ENCODE peak calls at places on chromosome 7, in eight cellular contexts. X, T, R, F, A, V, Z and G are unnamed samples.

GRCh38 chr7:124811341-124811740 is 45.7 kb upstream of the GPR37 start:
- DNase-seq in X (no peak), T (no peak), R (no peak), F (no peak), A (no peak), V (no peak), Z (no peak), G (no peak)

GRCh38 chr7:98627062-98627790 is 10.1 kb downstream of the NPTX2 start:
- DNase-seq in X (no peak), T (no peak), R (no peak), F (no peak), A (no peak), V (no peak), Z (peak; percentile 16), G (no peak)

GRCh38 chr7:102044984-102045673 is 227.7 kb downstream of the CUX1 start:
- DNase-seq in X (peak; percentile 86), T (peak; percentile 32), R (peak; percentile 90), F (peak; percentile 78), A (peak; percentile 90), V (no peak), Z (peak; percentile 37), G (no peak)

GRCh38 chr7:110839866-110840265 is 251.1 kb upstream of the LRRN3 start:
- DNase-seq in X (no peak), T (peak; percentile 29), R (peak; percentile 74), F (peak; percentile 20), A (peak; percentile 83), V (no peak), Z (no peak), G (no peak)

GRCh38 chr7:67631496-67631895 is 634.9 kb downstream of the TYW1 start:
- DNase-seq in X (no peak), T (peak; percentile 17), R (no peak), F (no peak), A (no peak), V (no peak), Z (no peak), G (no peak)

GRCh38 chr7:137642467-137642866 is 204.3 kb downstream of the DGKI start:
- DNase-seq in X (peak; percentile 93), T (no peak), R (no peak), F (no peak), A (no peak), V (no peak), Z (no peak), G (no peak)

GRCh38 chr7:44497151-44498013 is 6.9 kb upstream of the NUDCD3 start:
- DNase-seq in X (no peak), T (no peak), R (no peak), F (no peak), A (no peak), V (no peak), Z (no peak), G (no peak)

GRCh38 chr7:87128883-87129282 is 23.4 kb upstream of the DMTF1 start:
- DNase-seq in X (no peak), T (no peak), R (no peak), F (no peak), A (no peak), V (no peak), Z (no peak), G (no peak)

GRCh38 chr7:134763960-134764359 is 15.5 kb upstream of the CALD1 start:
- DNase-seq in X (no peak), T (no peak), R (no peak), F (no peak), A (no peak), V (no peak), Z (no peak), G (no peak)

GRCh38 chr7:81684513-81685262 is 85.2 kb downstream of the HGF start:
- DNase-seq in X (peak; percentile 100), T (peak; percentile 81), R (peak; percentile 100), F (no peak), A (peak; percentile 98), V (peak; percentile 96), Z (peak; percentile 79), G (peak; percentile 99)

GRCh38 chr7:41656357-41656756 is 46.5 kb downstream of the INHBA start:
- DNase-seq in X (peak; percentile 55), T (no peak), R (peak; percentile 50), F (no peak), A (no peak), V (no peak), Z (no peak), G (no peak)

GRCh38 chr7:154620307-154620706 is 382.6 kb downstream of the PAXIP1 start:
- DNase-seq in X (no peak), T (no peak), R (no peak), F (no peak), A (no peak), V (no peak), Z (no peak), G (no peak)

DNA sequence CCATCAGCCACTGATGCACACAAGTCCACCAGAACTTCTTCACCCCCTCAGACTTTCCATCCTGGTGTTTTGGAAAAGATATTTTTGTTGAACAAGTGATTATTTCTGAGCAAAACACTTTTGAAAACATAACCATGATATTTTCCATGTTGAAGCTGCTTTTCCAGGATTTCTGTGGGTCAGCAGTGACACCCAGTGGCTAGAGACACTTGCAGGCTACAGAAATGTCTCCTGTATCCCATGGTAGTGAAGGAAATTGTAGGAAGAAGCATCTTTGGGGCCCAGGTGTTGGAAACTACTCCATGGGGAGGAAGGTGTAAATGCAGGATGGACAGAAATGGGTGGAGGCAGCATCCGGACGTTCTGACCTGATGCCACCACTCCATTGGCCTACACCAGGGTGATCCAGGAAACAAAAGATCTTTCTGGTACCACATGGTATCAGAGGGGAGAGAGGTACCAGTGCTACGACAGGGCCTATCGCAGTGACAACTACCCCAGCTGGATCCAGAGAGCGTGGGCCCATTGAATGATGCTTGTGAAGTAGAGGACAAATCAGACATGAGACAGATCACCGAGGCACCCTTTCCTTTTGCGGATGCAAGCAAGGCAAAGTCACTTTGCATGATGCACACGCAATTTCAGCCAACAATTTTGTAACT is 111.7 kb upstream of the COBL start:
- DNase-seq in X (no peak), T (no peak), R (peak; percentile 2), F (no peak), A (peak; percentile 39), V (no peak), Z (no peak), G (no peak)
- TF ChIP-seq CTCF in X (peak; percentile 17), T (no peak), R (no peak), F (no peak), A (peak; percentile 76), V (no peak), Z (no peak), G (peak; percentile 72)

GRCh38 chr7:9719721-9720120 is 1254.0 kb upstream of the PHF14 start:
- DNase-seq in X (no peak), T (no peak), R (no peak), F (no peak), A (no peak), V (no peak), Z (no peak), G (no peak)

GRCh38 chr7:9718071-9718470 is 1255.6 kb upstream of the PHF14 start:
- DNase-seq in X (no peak), T (no peak), R (no peak), F (no peak), A (no peak), V (no peak), Z (no peak), G (no peak)

GRCh38 chr7:9719303-9719702 is 1254.4 kb upstream of the PHF14 start:
- DNase-seq in X (no peak), T (no peak), R (no peak), F (no peak), A (no peak), V (no peak), Z (no peak), G (no peak)
- H3K4me3 ChIP-seq in X (no peak overlapping the region), T (no peak overlapping the region), R (no peak overlapping the region), F (no peak overlapping the region), A (no peak overlapping the region), V (no peak overlapping the region), Z (no peak overlapping the region), G (no peak overlapping the region)

GRCh38 chr7:47356261-47356660 is 225.7 kb downstream of the TNS3 start:
- DNase-seq in X (no peak), T (no peak), R (no peak), F (no peak), A (no peak), V (no peak), Z (no peak), G (no peak)
- TF ChIP-seq CTCF in X (no peak), T (no peak), R (no peak), F (no peak), A (no peak), V (no peak), Z (no peak), G (no peak)

GRCh38 chr7:5283421-5284303 is 919 bp downstream of the SLC29A4 start:
- DNase-seq in X (no peak), T (no peak), R (no peak), F (no peak), A (peak; percentile 43), V (no peak), Z (no peak), G (no peak)

GRCh38 chr7:5284304-5285281 is 1.9 kb downstream of the SLC29A4 start:
- DNase-seq in X (no peak), T (peak; percentile 57), R (peak; percentile 23), F (no peak), A (peak; percentile 87), V (no peak), Z (peak; percentile 65), G (no peak)

GRCh38 chr7:5278781-5279180 is 4.0 kb upstream of the SLC29A4 start:
- DNase-seq in X (no peak), T (no peak), R (peak; percentile 41), F (no peak), A (no peak), V (no peak), Z (no peak), G (no peak)

GRCh38 chr7:5279734-5280133 is 3.0 kb upstream of the SLC29A4 start:
- DNase-seq in X (no peak), T (no peak), R (no peak), F (no peak), A (no peak), V (no peak), Z (no peak), G (no peak)

DNA sequence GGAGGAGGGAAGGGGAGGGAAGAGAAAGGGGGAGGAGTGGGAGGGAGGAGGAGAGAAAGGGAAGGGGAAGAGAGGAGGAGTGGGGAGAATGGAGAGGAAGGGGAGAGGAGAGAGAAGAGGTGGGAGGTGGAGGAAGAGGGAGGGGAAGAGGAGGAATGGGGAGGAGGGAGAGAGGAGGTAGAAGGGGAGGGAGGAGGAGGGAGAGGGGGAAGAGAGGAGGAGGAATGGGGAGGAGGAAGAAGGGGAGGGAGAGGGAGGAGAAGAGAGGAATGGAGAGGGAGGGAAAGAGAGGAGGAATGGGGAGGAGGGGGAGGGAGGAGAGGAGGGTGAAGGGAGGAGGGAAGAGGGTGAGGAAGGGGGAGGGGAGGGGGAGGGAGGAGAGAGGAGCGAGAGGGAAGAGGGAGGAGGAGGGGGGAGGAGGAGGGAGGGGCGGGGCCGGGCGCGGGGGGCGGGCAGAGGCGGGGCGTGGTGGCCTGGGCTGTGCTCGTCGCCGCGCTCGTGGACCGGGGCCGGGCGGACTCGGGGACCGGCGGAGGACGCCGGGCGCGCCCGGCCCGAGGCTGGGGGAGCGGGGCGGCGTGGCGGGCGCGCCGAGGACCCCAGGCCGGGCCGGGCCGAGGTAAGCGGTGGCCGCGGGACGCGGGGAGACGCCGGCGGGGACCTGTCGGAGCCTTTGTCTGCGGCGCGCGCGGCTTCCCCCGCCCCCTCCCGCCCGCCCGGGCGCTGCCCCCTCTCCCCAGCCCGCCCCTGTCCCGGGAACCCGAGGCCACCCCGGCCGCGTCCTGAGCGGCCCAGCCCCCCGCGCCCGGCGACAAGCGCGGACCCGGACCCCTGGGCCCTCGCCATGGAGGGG is at the start of gene SLC29A4:
- DNase-seq in X (no peak), T (peak; percentile 57), R (peak; percentile 49), F (no peak), A (peak; percentile 60), V (no peak), Z (peak; percentile 62), G (no peak)
- H3K4me3 ChIP-seq in X (peak within 1 kb of the TSS; percentile 14), T (peak within 1 kb of the TSS; percentile 55), R (peak within 1 kb of the TSS; percentile 14), F (no peak within 1 kb of the TSS), A (peak within 1 kb of the TSS; percentile 63), V (peak within 1 kb of the TSS; percentile 72), Z (peak within 1 kb of the TSS; percentile 57), G (peak within 1 kb of the TSS; percentile 51)